ENCODE peak calls at places on chromosomes 4 and X, in eight cellular contexts. D is lower lobe of right lung, W is upper lobe of right lung, P is Peyer's patch, H is sigmoid colon, A is adrenal gland, K is GM12878, S is Caco-2. F is an unnamed sample.

GRCh38 chr4:184396001-184396400 is 78.3 kb downstream of the IRF2 start:
- DNase-seq in H (no peak), K (peak; percentile 81), P (peak; percentile 55), W (no peak), S (no peak), D (no peak), A (peak; percentile 16), F (no peak)

GRCh38 chrX:39905946-39906345 is 191.8 kb downstream of the BCOR start:
- DNase-seq in S (no peak), D (no peak), P (no peak), W (no peak), A (no peak), H (no peak), K (no peak), F (no peak)

GRCh38 chr4:174521800-174522182 is 497 bp downstream of the HPGD start:
- DNase-seq in W (peak; percentile 68), K (no peak), D (peak; percentile 55), P (peak; percentile 70), A (no peak), H (no peak), S (peak; percentile 51), F (no peak)

GRCh38 chrX:125210146-125210545 is 109.5 kb upstream of the TEX13C start:
- DNase-seq in A (no peak), P (no peak), S (no peak), W (no peak), H (no peak), K (no peak), D (no peak), F (no peak)

GRCh38 chr4:22237846-22238513 is 277.9 kb downstream of the ADGRA3 start:
- DNase-seq in A (no peak), S (peak; percentile 46), D (no peak), W (no peak), K (no peak), H (no peak), P (peak; percentile 57), F (no peak)

GRCh38 chr4:139317635-139318034 is 15.4 kb upstream of the NDUFC1 start:
- DNase-seq in W (no peak), P (no peak), K (no peak), A (no peak), D (no peak), H (no peak), S (no peak), F (no peak)

GRCh38 chrX:10327651-10328050 is 170.9 kb downstream of the CLCN4 start:
- DNase-seq in H (no peak), A (no peak), S (no peak), P (no peak), K (no peak), D (no peak), W (no peak), F (no peak)

GRCh38 chrX:896256-896655 is 265.7 kb downstream of the SHOX start:
- DNase-seq in K (no peak), A (no peak), S (no peak), D (no peak), W (no peak), P (no peak), H (no peak), F (no peak)

GRCh38 chrX:118928126-118928525 is 46.3 kb upstream of the LONRF3 start:
- DNase-seq in K (no peak), P (no peak), W (no peak), A (no peak), H (no peak), D (no peak), S (no peak), F (no peak)

GRCh38 chrX:47637546-47638195 is 7.9 kb upstream of the CFP start:
- DNase-seq in A (no peak), D (peak; percentile 83), H (no peak), W (peak; percentile 84), K (no peak), P (no peak), S (no peak), F (no peak)

GRCh38 chr4:128856246-128856645 is 46.7 kb downstream of the JADE1 start:
- DNase-seq in H (no peak), A (no peak), W (no peak), K (no peak), P (no peak), S (no peak), D (no peak), F (no peak)

DNA sequence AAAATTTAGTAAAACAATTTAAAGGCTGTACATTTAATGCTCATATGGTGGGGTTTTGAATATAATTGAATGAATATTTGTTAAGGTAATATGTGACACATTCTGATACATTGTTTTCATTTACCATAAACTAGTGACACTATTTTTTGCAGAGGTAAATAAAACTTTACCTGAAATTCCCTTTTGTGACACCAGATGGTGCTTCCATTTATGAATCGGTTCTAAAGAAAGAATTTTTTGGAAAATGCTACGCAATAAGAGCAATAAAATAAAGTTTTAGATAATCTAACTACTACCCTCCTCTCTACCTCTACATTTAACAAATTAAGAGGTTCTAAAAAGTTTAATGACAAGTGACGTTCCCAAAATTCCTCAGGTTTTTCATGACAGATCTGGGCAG is 448.9 kb downstream of the MAGEB5 start:
- DNase-seq in P (no peak), S (no peak), D (no peak), H (no peak), K (no peak), W (no peak), A (no peak), F (no peak)
- TF ChIP-seq CTCF in P (no peak), S (no peak), D (no peak), H (no peak), K (no peak), W (no peak), A (no peak), F (peak; percentile 15)

DNA sequence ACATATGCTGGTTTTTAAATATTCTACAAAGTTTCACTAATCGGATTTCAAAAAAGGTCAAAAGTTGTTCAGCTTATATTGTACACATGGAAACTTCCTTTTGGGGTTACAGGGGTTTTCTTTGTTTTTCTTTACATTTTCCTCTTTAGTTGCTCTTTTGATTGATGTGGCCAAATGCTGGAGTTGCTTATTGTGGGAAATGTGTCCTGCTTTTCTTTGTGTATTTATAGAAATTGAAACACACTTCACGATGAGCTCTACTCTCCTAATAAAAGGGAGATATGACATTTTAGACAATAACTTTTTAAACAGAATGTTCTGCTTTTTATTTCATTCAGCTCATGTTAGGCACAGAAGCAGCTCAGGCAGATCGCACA is 50.7 kb upstream of the SPRY1 start:
- DNase-seq in H (no peak), D (no peak), W (no peak), P (no peak), A (no peak), S (no peak), K (no peak), F (no peak)
- H3K4me1 ChIP-seq in H (no peaks in the 10 kb centered on the region), D (no peaks in the 10 kb centered on the region), W (no peaks in the 10 kb centered on the region), P (no peaks in the 10 kb centered on the region), A (no peaks in the 10 kb centered on the region), S (peaks cover 26% of the 10 kb centered on the region), K (no peaks in the 10 kb centered on the region), F (peaks cover 2% of the 10 kb centered on the region)

DNA sequence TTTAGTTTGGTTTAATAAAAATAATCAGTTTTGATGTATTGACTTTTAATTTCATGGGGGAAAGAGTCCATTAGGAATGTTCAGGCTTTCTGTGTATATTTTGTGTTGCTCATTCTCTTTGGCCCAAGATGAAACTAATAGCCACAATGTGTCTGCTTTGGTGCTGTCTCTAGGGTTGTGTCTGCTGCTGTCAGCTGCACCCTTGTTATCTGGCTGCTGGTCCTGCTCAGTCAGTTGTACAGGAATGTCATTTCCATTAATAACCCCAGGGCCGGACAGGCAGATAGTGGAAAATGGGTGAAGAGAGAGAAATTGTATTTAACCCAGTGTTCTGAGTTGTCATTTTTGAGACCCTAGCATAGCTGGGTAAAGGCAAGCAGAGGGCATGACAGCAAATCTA is 115.1 kb downstream of the PHEX start:
- DNase-seq in D (no peak), P (no peak), A (no peak), K (no peak), H (no peak), W (no peak), S (no peak), F (no peak)
- H3K9me3 ChIP-seq in D (no peaks in the 10 kb centered on the region), P (no peaks in the 10 kb centered on the region), A (no peaks in the 10 kb centered on the region), K (no peaks in the 10 kb centered on the region), H (no peaks in the 10 kb centered on the region), W (no peaks in the 10 kb centered on the region), S (no peaks in the 10 kb centered on the region), F (no peaks in the 10 kb centered on the region)

GRCh38 chr4:86594559-86595425 is 677 bp downstream of the PTPN13 start:
- DNase-seq in S (peak; percentile 35), H (peak; percentile 69), D (peak; percentile 58), A (peak; percentile 54), K (no peak), P (no peak), W (peak; percentile 67), F (no peak)
- TF ChIP-seq CTCF in S (no peak), H (no peak), D (no peak), A (peak; percentile 13), K (peak; percentile 8), P (no peak), W (no peak), F (no peak)

DNA sequence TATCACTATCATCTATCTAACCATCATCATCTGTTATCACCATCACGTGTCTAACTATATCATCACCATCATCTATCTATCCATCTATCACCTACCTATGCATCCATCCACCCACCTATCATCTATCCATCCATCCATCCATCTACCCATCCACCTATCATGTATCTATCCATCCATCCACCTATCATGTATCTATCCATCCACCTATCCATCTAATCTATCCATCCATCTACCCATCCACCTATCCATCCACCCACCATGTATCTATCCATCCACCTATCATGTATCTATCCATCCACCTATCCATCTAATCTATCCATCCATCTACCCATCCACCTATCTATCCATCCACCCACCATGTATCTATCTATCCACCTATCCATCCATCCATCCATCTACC is 316.7 kb downstream of the DHRSX start:
- DNase-seq in K (no peak), D (no peak), P (no peak), H (no peak), W (no peak), A (no peak), S (no peak), F (no peak)
- H3K4me1 ChIP-seq in K (peaks cover 7% of the 10 kb centered on the region), D (no peaks in the 10 kb centered on the region), P (no peaks in the 10 kb centered on the region), H (no peaks in the 10 kb centered on the region), W (no peaks in the 10 kb centered on the region), A (peaks cover 6% of the 10 kb centered on the region), S (no peaks in the 10 kb centered on the region), F (no peaks in the 10 kb centered on the region)

F was measured in RWPE2.